ENCODE peak calls at places on chromosomes 1 and 21, in six cellular contexts. C, E, T, G, Y and Q are unnamed samples.

GRCh38 chr1:83545450-83545849 is 453.5 kb downstream of the TTLL7 start:
- DNase-seq in C (no peak), E (no peak), T (no peak), G (no peak), Y (no peak), Q (peak; percentile 48)

GRCh38 chr1:30330644-30331043 is 392.7 kb downstream of the MATN1 start:
- DNase-seq in C (no peak), E (no peak), T (no peak), G (no peak), Y (no peak), Q (no peak)

GRCh38 chr21:42395302-42395701 is 550 bp downstream of the TMPRSS3 start:
- DNase-seq in C (no peak), E (no peak), T (no peak), G (no peak), Y (no peak), Q (no peak)

GRCh38 chr1:29264773-29265389 is 28.6 kb downstream of the PTPRU start:
- DNase-seq in C (no peak), E (no peak), T (no peak), G (no peak), Y (no peak), Q (peak; percentile 35)

GRCh38 chr1:70790232-70790923 is 257.2 kb downstream of the PTGER3 start:
- DNase-seq in C (no peak), E (no peak), T (no peak), G (no peak), Y (no peak), Q (no peak)

GRCh38 chr1:208349679-208350330 is 105.6 kb upstream of the PLXNA2 start:
- DNase-seq in C (no peak), E (no peak), T (no peak), G (no peak), Y (peak; percentile 2), Q (no peak)

GRCh38 chr1:181131255-181131901 is 42.9 kb downstream of the IER5 start:
- DNase-seq in C (no peak), E (peak; percentile 83), T (no peak), G (no peak), Y (no peak), Q (peak; percentile 77)

GRCh38 chr1:25991937-25992688 is 5.8 kb downstream of the PAFAH2 start:
- DNase-seq in C (peak; percentile 44), E (no peak), T (no peak), G (no peak), Y (no peak), Q (no peak)

GRCh38 chr1:238205045-238205662 is 314.4 kb upstream of the ZP4 start:
- DNase-seq in C (no peak), E (no peak), T (no peak), G (no peak), Y (no peak), Q (no peak)

GRCh38 chr21:28714795-28715464 is 277.7 kb downstream of the LTN1 start:
- DNase-seq in C (no peak), E (no peak), T (no peak), G (no peak), Y (no peak), Q (no peak)